ENCODE peak calls at places on chromosomes 16 and 17, in seven cellular contexts. D is right atrium auricular region, O is A549, P is esophagus squamous epithelium, N is ovary, T is aorta, Z is HCT116. A is an unnamed sample.

GRCh38 chr17:78442648-78443128 is 64.2 kb downstream of the PGS1 start:
- DNase-seq in D (peak), O (no peak), P (peak), N (no peak), T (peak), Z (no peak), A (no peak)

GRCh38 chr16:49986351-49987124 is 38.5 kb upstream of the CNEP1R1 start:
- DNase-seq in D (no peak), O (no peak), P (no peak), N (no peak), T (no peak), Z (peak), A (peak)

GRCh38 chr16:30934827-30935557 is 11.6 kb downstream of the FBXL19 start:
- DNase-seq in D (no peak), O (peak), P (no peak), N (no peak), T (no peak), Z (no peak), A (no peak)

GRCh38 chr17:29155966-29156338 is 24.2 kb downstream of the MYO18A start:
- DNase-seq in D (no peak), O (no peak), P (no peak), N (peak), T (no peak), Z (no peak), A (no peak)

GRCh38 chr17:79192503-79193500 is 118.2 kb downstream of the ENGASE start:
- DNase-seq in D (no peak), O (no peak), P (no peak), N (peak), T (peak), Z (no peak), A (no peak)

GRCh38 chr17:59381716-59382570 is 50.5 kb downstream of the YPEL2 start:
- DNase-seq in D (no peak), O (no peak), P (no peak), N (no peak), T (no peak), Z (no peak), A (no peak)

GRCh38 chr16:55035037-55035436 is 104.4 kb downstream of the IRX5 start:
- DNase-seq in D (no peak), O (peak), P (no peak), N (no peak), T (no peak), Z (peak), A (no peak)

GRCh38 chr16:69346683-69347082 is 4.9 kb downstream of the TMED6 start:
- DNase-seq in D (no peak), O (no peak), P (no peak), N (no peak), T (no peak), Z (no peak), A (no peak)

GRCh38 chr17:77371888-77372443 is 231.2 kb downstream of the SEC14L1 start:
- DNase-seq in D (no peak), O (no peak), P (no peak), N (no peak), T (peak), Z (no peak), A (no peak)

DNA sequence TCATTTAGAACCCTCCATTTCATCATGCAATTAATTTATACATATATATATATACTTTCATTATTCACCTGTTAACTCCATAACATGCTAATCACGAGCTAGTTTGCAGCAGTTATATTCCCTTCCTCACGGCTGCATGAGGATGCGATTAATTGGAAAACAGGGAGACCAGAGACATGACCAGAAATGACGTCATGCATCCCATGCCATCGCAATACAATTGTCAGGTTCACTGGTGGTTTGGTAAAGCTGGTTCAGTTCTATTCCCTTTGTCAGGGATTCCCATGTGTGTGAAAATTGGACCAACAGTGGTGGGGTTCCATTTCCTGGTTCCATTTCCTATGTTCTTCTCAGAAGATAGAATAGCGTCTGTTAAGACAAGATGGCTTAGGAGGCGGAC is 440.4 kb upstream of the ERCC4 start:
- DNase-seq in D (no peak), O (no peak), P (no peak), N (no peak), T (no peak), Z (no peak), A (no peak)
- H3K4me3 ChIP-seq in D (no peak), O (no peak), P (no peak), N (no peak), T (no peak), Z (no peak), A (no peak)

GRCh38 chr16:3873482-3874173 is 6.9 kb downstream of the CREBBP start:
- DNase-seq in D (no peak), O (no peak), P (no peak), N (no peak), T (no peak), Z (no peak), A (no peak)

GRCh38 chr16:3872216-3872895 is 8.2 kb downstream of the CREBBP start:
- DNase-seq in D (no peak), O (no peak), P (no peak), N (no peak), T (no peak), Z (no peak), A (no peak)

GRCh38 chr16:3876160-3876559 is 4.4 kb downstream of the CREBBP start:
- DNase-seq in D (no peak), O (no peak), P (no peak), N (no peak), T (no peak), Z (no peak), A (no peak)

GRCh38 chr16:3874794-3875692 is 5.5 kb downstream of the CREBBP start:
- DNase-seq in D (no peak), O (no peak), P (no peak), N (no peak), T (no peak), Z (no peak), A (no peak)

DNA sequence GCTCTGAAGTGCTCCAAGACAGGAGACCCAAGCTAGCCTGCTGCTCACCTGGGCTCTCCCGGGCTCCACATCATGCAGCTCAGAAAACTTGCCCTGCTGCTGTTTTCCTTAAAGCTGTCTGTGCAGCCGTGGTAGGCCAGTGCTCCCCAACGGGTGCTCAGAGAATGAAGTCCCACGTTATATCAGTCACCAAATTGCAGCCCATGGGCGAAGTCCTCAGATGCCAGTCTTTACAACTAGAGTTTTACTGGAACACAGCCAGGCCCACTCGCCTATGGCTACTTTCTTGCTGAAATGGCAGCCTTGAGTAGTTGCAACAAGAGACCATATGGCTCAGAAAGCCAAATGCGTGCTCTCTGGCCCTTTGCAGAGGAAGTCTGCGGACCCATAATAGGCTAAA is 6.3 kb downstream of the CREBBP start:
- DNase-seq in D (no peak), O (no peak), P (no peak), N (no peak), T (no peak), Z (no peak), A (no peak)
- H3K4me3 ChIP-seq in D (no peak), O (no peak), P (no peak), N (no peak), T (no peak), Z (no peak), A (no peak)

GRCh38 chr17:50200447-50201225 is 795 bp downstream of the COL1A1 start:
- DNase-seq in D (peak), O (peak), P (no peak), N (peak), T (peak), Z (peak), A (no peak)

GRCh38 chr17:50199651-50200446 is 1.6 kb downstream of the COL1A1 start:
- DNase-seq in D (peak), O (peak), P (peak), N (peak), T (peak), Z (peak), A (peak)

GRCh38 chr17:50199211-50199633 is 2.2 kb downstream of the COL1A1 start:
- DNase-seq in D (no peak), O (no peak), P (no peak), N (no peak), T (peak), Z (no peak), A (no peak)

GRCh38 chr17:50203086-50203485 is 1.7 kb upstream of the COL1A1 start:
- DNase-seq in D (no peak), O (no peak), P (no peak), N (peak), T (peak), Z (no peak), A (no peak)

GRCh38 chr17:50201226-50201854 is at the start of gene COL1A1:
- DNase-seq in D (peak), O (no peak), P (no peak), N (peak), T (peak), Z (no peak), A (no peak)
- H3K4me3 ChIP-seq in D (peak), O (peak), P (peak), N (peak), T (peak), Z (peak), A (peak)

GRCh38 chr17:50151041-50151936 is 812 bp upstream of the PPP1R9B start:
- DNase-seq in D (peak), O (peak), P (peak), N (peak), T (peak), Z (peak), A (peak)
- H3K4me3 ChIP-seq in D (peak), O (peak), P (peak), N (peak), T (peak), Z (peak), A (peak)

DNA sequence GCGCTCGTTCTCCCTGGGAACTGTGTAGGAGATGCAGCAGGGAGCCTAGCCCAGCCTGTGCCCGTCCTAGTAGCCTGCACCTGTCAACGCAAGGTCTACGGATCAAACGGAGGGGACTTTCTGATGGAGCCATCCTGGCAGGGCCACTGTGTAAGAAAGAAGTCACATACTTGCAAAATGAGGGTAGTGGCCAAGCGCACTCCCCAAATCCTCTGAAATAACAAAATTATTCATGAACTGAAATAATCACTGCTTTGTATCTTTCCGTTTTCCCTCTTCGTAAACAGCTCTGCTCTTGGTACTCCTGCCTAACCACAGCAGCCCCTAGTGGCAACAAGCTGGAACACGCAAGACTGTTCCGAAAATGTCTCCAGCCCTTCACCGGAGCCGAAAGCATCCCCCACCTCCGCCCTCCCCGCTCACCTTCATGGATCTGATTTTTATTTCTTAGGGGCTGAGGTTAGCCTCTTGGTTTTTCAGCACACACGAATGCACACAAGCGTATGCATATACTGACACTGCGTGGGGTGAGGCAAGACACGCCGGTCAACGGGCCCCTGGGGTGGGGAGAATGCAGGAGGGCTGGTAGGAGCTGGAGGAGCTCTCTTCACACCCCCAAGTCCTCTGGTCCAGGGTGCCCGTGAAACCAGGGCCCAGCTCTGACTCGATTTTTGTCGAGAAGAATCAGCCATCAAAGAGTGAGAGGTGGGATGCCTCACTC is 100.8 kb downstream of the ABCC12 start:
- DNase-seq in D (no peak), O (peak), P (no peak), N (peak), T (no peak), Z (peak), A (no peak)
- H3K4me3 ChIP-seq in D (no peak), O (no peak), P (peak), N (no peak), T (no peak), Z (no peak), A (no peak)

GRCh38 chr17:7550359-7550758 is 1.5 kb downstream of the TNFSF12 start:
- DNase-seq in D (no peak), O (no peak), P (no peak), N (no peak), T (no peak), Z (no peak), A (no peak)
- H3K4me3 ChIP-seq in D (no peak), O (no peak), P (no peak), N (no peak), T (no peak), Z (no peak), A (no peak)

GRCh38 chr16:57591870-57592485 is 36.5 kb upstream of the ADGRG1 start:
- DNase-seq in D (no peak), O (no peak), P (no peak), N (no peak), T (peak), Z (no peak), A (no peak)

GRCh38 chr16:57588821-57589220 is 39.6 kb upstream of the ADGRG1 start:
- DNase-seq in D (no peak), O (no peak), P (no peak), N (no peak), T (no peak), Z (no peak), A (no peak)

GRCh38 chr16:57591086-57591869 is 37.2 kb upstream of the ADGRG1 start:
- DNase-seq in D (peak), O (peak), P (no peak), N (peak), T (peak), Z (peak), A (peak)

GRCh38 chr16:57589374-57589773 is 39.1 kb upstream of the ADGRG1 start:
- DNase-seq in D (no peak), O (no peak), P (no peak), N (no peak), T (peak), Z (no peak), A (no peak)

GRCh38 chr16:57590654-57591085 is 37.8 kb upstream of the ADGRG1 start:
- DNase-seq in D (no peak), O (peak), P (no peak), N (no peak), T (peak), Z (peak), A (peak)
- H3K4me3 ChIP-seq in D (no peak), O (no peak), P (no peak), N (no peak), T (no peak), Z (peak), A (no peak)

DNA sequence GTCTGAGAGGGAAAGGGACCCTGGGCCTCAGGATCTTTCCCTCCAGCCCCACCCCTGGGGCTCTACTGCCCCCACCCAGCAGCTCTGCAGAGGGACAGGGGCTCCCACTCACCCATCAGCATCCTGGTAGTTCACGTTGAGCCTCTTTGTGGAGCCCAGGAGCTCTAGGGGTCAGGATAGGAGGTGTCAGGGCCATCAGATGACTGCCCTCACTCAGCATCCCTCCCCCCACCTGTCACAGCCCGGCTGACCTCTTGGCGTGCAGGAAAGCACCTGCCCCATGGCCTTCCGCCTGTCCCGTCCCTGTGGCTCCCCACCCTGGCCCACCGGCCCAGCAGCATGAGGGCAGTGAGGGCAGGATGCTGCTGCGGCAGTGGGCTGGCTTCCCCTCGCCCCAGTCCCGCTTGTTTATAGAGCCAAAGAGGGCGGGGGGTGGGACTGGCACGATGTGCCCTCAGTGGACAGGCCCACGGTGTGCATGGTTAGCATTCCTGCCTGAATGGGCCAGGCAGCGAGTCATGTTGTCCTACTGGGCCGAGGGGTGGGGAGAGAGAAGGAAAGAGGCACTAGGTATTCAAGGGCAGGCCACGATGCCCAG is 7.1 kb downstream of the CASKIN2 start:
- DNase-seq in D (no peak), O (no peak), P (no peak), N (no peak), T (no peak), Z (no peak), A (no peak)
- H3K4me3 ChIP-seq in D (no peak), O (no peak), P (peak), N (no peak), T (no peak), Z (no peak), A (no peak)

A was measured in skeletal muscle cell.